ENCODE peak calls at places on chromosomes 16 and 17, in six cellular contexts. One of them, this sample, is unnamed.

GRCh38 chr17:78316867-78317816 is 42.7 kb downstream of the SOCS3 start:
- DNase-seq in M059J: no peak
- DNase-seq in COR-L47: peak; percentile 28
- DNase-seq in AG10803: no peak
- DNase-seq in RWPE1: peak; percentile 51
- DNase-seq in brain microvascular endothelial cell: no peak
- DNase-seq in this sample: no peak

GRCh38 chr17:60135951-60136666 is 13.7 kb upstream of the CA4 start:
- DNase-seq in RWPE1: no peak
- DNase-seq in brain microvascular endothelial cell: no peak
- DNase-seq in COR-L47: no peak
- DNase-seq in M059J: no peak
- DNase-seq in AG10803: no peak
- DNase-seq in this sample: no peak

GRCh38 chr16:83933885-83934683 is 19.0 kb upstream of the OSGIN1 start:
- DNase-seq in M059J: no peak
- DNase-seq in RWPE1: no peak
- DNase-seq in AG10803: peak; percentile 36
- DNase-seq in brain microvascular endothelial cell: peak; percentile 35
- DNase-seq in COR-L47: no peak
- DNase-seq in this sample: no peak

GRCh38 chr16:88941933-88942909 is 34.8 kb downstream of the CBFA2T3 start:
- DNase-seq in M059J: no peak
- DNase-seq in AG10803: no peak
- DNase-seq in COR-L47: peak; percentile 30
- DNase-seq in brain microvascular endothelial cell: no peak
- DNase-seq in RWPE1: peak; percentile 38
- DNase-seq in this sample: no peak

GRCh38 chr17:1124896-1125774 is 54.6 kb downstream of the ABR start:
- DNase-seq in COR-L47: no peak
- DNase-seq in RWPE1: no peak
- DNase-seq in AG10803: no peak
- DNase-seq in brain microvascular endothelial cell: no peak
- DNase-seq in M059J: peak; percentile 19
- DNase-seq in this sample: no peak

GRCh38 chr17:41987642-41988041 is 21.0 kb downstream of the CNP start:
- DNase-seq in brain microvascular endothelial cell: no peak
- DNase-seq in AG10803: no peak
- DNase-seq in COR-L47: no peak
- DNase-seq in RWPE1: no peak
- DNase-seq in M059J: no peak
- DNase-seq in this sample: no peak

GRCh38 chr17:65260626-65261025 is 123.5 kb downstream of the RGS9 start:
- DNase-seq in AG10803: no peak
- DNase-seq in brain microvascular endothelial cell: no peak
- DNase-seq in RWPE1: no peak
- DNase-seq in M059J: no peak
- DNase-seq in COR-L47: no peak
- DNase-seq in this sample: no peak

GRCh38 chr17:32103476-32104113 is 38.7 kb upstream of the RHOT1 start:
- DNase-seq in RWPE1: no peak
- DNase-seq in M059J: no peak
- DNase-seq in AG10803: peak; percentile 88
- DNase-seq in brain microvascular endothelial cell: no peak
- DNase-seq in COR-L47: no peak
- DNase-seq in this sample: no peak

GRCh38 chr17:78724544-78724943 is 57.5 kb downstream of the CYTH1 start:
- DNase-seq in AG10803: no peak
- DNase-seq in M059J: no peak
- DNase-seq in brain microvascular endothelial cell: no peak
- DNase-seq in COR-L47: no peak
- DNase-seq in RWPE1: no peak
- DNase-seq in this sample: no peak

GRCh38 chr17:44610331-44610730 is 45.9 kb upstream of the MEIOC start:
- DNase-seq in brain microvascular endothelial cell: no peak
- DNase-seq in M059J: no peak
- DNase-seq in RWPE1: no peak
- DNase-seq in AG10803: no peak
- DNase-seq in COR-L47: no peak
- DNase-seq in this sample: no peak

GRCh38 chr17:17548044-17548443 is 43.5 kb downstream of the PEMT start:
- DNase-seq in RWPE1: no peak
- DNase-seq in brain microvascular endothelial cell: no peak
- DNase-seq in AG10803: no peak
- DNase-seq in COR-L47: no peak
- DNase-seq in M059J: no peak
- DNase-seq in this sample: no peak

GRCh38 chr17:65158081-65158480 is 20.9 kb downstream of the RGS9 start:
- DNase-seq in brain microvascular endothelial cell: no peak
- DNase-seq in M059J: no peak
- DNase-seq in AG10803: no peak
- DNase-seq in COR-L47: no peak
- DNase-seq in RWPE1: no peak
- DNase-seq in this sample: no peak

GRCh38 chr17:63474174-63474913 is 2.5 kb upstream of the ACE start:
- DNase-seq in COR-L47: peak; percentile 31
- DNase-seq in RWPE1: no peak
- DNase-seq in AG10803: no peak
- DNase-seq in brain microvascular endothelial cell: no peak
- DNase-seq in M059J: peak; percentile 76
- DNase-seq in this sample: no peak

GRCh38 chr17:75454193-75454592 is 2.2 kb upstream of the TMEM94 start:
- DNase-seq in M059J: peak; percentile 69
- DNase-seq in COR-L47: no peak
- DNase-seq in RWPE1: no peak
- DNase-seq in AG10803: no peak
- DNase-seq in brain microvascular endothelial cell: no peak
- DNase-seq in this sample: no peak

GRCh38 chr17:42101513-42102292 is 3.4 kb upstream of the ZNF385C start:
- DNase-seq in brain microvascular endothelial cell: peak; percentile 71
- DNase-seq in COR-L47: peak; percentile 18
- DNase-seq in M059J: peak; percentile 46
- DNase-seq in AG10803: peak; percentile 57
- DNase-seq in RWPE1: peak; percentile 61
- DNase-seq in this sample: peak; percentile 28

GRCh38 chr16:85617948-85618347 is 4.8 kb downstream of the GSE1 start:
- DNase-seq in AG10803: no peak
- DNase-seq in RWPE1: no peak
- DNase-seq in COR-L47: no peak
- DNase-seq in brain microvascular endothelial cell: no peak
- DNase-seq in M059J: no peak
- DNase-seq in this sample: no peak

GRCh38 chr16:85798901-85799496 is 345 bp downstream of the EMC8 start:
- DNase-seq in brain microvascular endothelial cell: no peak
- DNase-seq in M059J: peak; percentile 33
- DNase-seq in COR-L47: no peak
- DNase-seq in AG10803: peak; percentile 28
- DNase-seq in RWPE1: peak; percentile 58
- DNase-seq in this sample: no peak

GRCh38 chr17:81930142-81931125 is 2.9 kb upstream of the MAFG start:
- DNase-seq in COR-L47: no peak
- DNase-seq in M059J: no peak
- DNase-seq in RWPE1: no peak
- DNase-seq in brain microvascular endothelial cell: no peak
- DNase-seq in AG10803: no peak
- DNase-seq in this sample: no peak

GRCh38 chr17:59964455-59965328 is at the start of gene RNFT1:
- DNase-seq in RWPE1: peak; percentile 91
- DNase-seq in AG10803: peak; percentile 75
- DNase-seq in brain microvascular endothelial cell: peak; percentile 80
- DNase-seq in M059J: peak; percentile 76
- DNase-seq in COR-L47: peak; percentile 81
- DNase-seq in this sample: peak; percentile 83

GRCh38 chr17:80913928-80914821 is 77.5 kb upstream of the CHMP6 start:
- DNase-seq in COR-L47: no peak
- DNase-seq in brain microvascular endothelial cell: no peak
- DNase-seq in M059J: no peak
- DNase-seq in AG10803: no peak
- DNase-seq in RWPE1: no peak
- DNase-seq in this sample: no peak

GRCh38 chr17:32625971-32626370 is 139.2 kb downstream of the CDK5R1 start:
- DNase-seq in AG10803: no peak
- DNase-seq in RWPE1: no peak
- DNase-seq in COR-L47: peak; percentile 63
- DNase-seq in brain microvascular endothelial cell: no peak
- DNase-seq in M059J: no peak
- DNase-seq in this sample: no peak

GRCh38 chr16:31451681-31452351 is 7.5 kb upstream of the ARMC5 start:
- DNase-seq in M059J: peak; percentile 69
- DNase-seq in AG10803: peak; percentile 79
- DNase-seq in COR-L47: peak; percentile 67
- DNase-seq in brain microvascular endothelial cell: peak; percentile 64
- DNase-seq in RWPE1: peak; percentile 71
- DNase-seq in this sample: no peak

GRCh38 chr17:75864448-75864871 is 9.3 kb upstream of the WBP2 start:
- DNase-seq in M059J: peak; percentile 26
- DNase-seq in AG10803: peak; percentile 80
- DNase-seq in brain microvascular endothelial cell: peak; percentile 68
- DNase-seq in COR-L47: peak; percentile 14
- DNase-seq in RWPE1: no peak
- DNase-seq in this sample: no peak